ENCODE peak calls at places on chromosomes 1 and 21, in five cellular contexts. T, N, R, D and H are unnamed samples.
A peak's percentile ranks its signal among the peaks of the same experiment; 100 is the strongest.

GRCh38 chr1:158035976-158036583 is 42.6 kb downstream of the KIRREL1 start:
- DNase-seq in T (no peak), N (peak; percentile 75), R (peak; percentile 48), D (peak; percentile 72), H (peak; percentile 36)

GRCh38 chr1:27348861-27349783 is 7.3 kb downstream of the SYTL1 start:
- DNase-seq in T (peak; percentile 91), N (no peak), R (peak; percentile 82), D (peak; percentile 48), H (no peak)

GRCh38 chr21:33286600-33287456 is 20.7 kb downstream of the IL10RB start:
- DNase-seq in T (no peak), N (peak; percentile 33), R (peak; percentile 67), D (peak; percentile 84), H (no peak)

GRCh38 chr1:100440075-100440809 is 87.9 kb downstream of the CDC14A start:
- DNase-seq in T (no peak), N (no peak), R (peak; percentile 11), D (no peak), H (peak; percentile 85)

GRCh38 chr1:6547301-6547700 is 7.0 kb downstream of the NOL9 start:
- DNase-seq in T (no peak), N (no peak), R (no peak), D (no peak), H (no peak)

GRCh38 chr1:5938068-5938740 is 54.0 kb downstream of the NPHP4 start:
- DNase-seq in T (no peak), N (no peak), R (no peak), D (no peak), H (no peak)

GRCh38 chr1:32464716-32465540 is at the start of gene ZBTB8B:
- DNase-seq in T (peak; percentile 93), N (peak; percentile 22), R (peak; percentile 86), D (peak; percentile 51), H (no peak)

GRCh38 chr1:21899972-21900371 is 37.1 kb downstream of the HSPG2 start:
- DNase-seq in T (no peak), N (no peak), R (no peak), D (no peak), H (no peak)

GRCh38 chr1:230747886-230748800 is 955 bp downstream of the CAPN9 start:
- DNase-seq in T (no peak), N (no peak), R (no peak), D (no peak), H (no peak)

GRCh38 chr1:31587720-31588423 is 11.6 kb downstream of the TINAGL1 start:
- DNase-seq in T (no peak), N (no peak), R (peak; percentile 85), D (peak; percentile 66), H (peak; percentile 54)

GRCh38 chr21:36104306-36105300 is 30.3 kb upstream of the CBR3 start:
- DNase-seq in T (no peak), N (peak; percentile 56), R (peak; percentile 58), D (no peak), H (peak; percentile 35)

GRCh38 chr1:29802181-29803068 is 566.1 kb downstream of the PTPRU start:
- DNase-seq in T (no peak), N (no peak), R (no peak), D (no peak), H (no peak)

GRCh38 chr1:62068978-62069377 is 125.7 kb upstream of the L1TD1 start:
- DNase-seq in T (no peak), N (peak; percentile 10), R (no peak), D (no peak), H (no peak)

GRCh38 chr1:167656657-167657056 is 26.6 kb downstream of the RCSD1 start:
- DNase-seq in T (no peak), N (no peak), R (no peak), D (no peak), H (no peak)

GRCh38 chr1:167659876-167660275 is 29.8 kb downstream of the RCSD1 start:
- DNase-seq in T (no peak), N (no peak), R (no peak), D (no peak), H (no peak)

GRCh38 chr1:167658574-167659328 is 28.7 kb downstream of the RCSD1 start:
- DNase-seq in T (no peak), N (no peak), R (no peak), D (no peak), H (no peak)

GRCh38 chr1:167661527-167662436 is 31.8 kb downstream of the RCSD1 start:
- DNase-seq in T (no peak), N (no peak), R (no peak), D (peak; percentile 71), H (no peak)

DNA sequence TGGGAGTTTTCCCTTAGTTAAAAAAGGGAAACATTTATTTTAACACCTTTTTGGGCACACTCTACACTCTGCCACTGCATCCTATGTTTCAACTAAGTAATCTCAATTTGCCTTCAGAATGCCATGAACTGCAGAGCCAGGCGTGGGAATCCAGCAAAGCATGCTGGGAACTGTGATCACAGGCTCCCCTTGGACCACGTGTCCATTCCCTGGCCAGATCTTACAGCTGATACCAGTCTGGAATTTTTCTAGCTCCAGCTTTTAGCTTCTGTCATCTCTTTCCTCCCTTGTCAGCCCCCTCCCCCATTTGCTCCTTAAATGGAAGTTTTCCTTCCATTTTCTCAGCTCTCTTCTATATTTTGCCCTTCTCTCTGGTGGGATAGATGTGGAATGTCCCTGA is 29.4 kb downstream of the RCSD1 start:
- DNase-seq in T (no peak), N (no peak), R (no peak), D (peak; percentile 17), H (no peak)
- TF ChIP-seq POLR2A in T (no peak), N (no peak), R (no peak), D (no peak), H (no peak)

GRCh38 chr1:151128800-151129199 is 17.6 kb downstream of the SEMA6C start:
- DNase-seq in T (no peak), N (no peak), R (no peak), D (no peak), H (no peak)

GRCh38 chr1:151131832-151132675 is 14.4 kb downstream of the SEMA6C start:
- DNase-seq in T (peak; percentile 84), N (no peak), R (peak; percentile 26), D (no peak), H (no peak)

GRCh38 chr1:151132676-151133338 is 13.6 kb downstream of the SEMA6C start:
- DNase-seq in T (peak; percentile 86), N (no peak), R (peak; percentile 7), D (no peak), H (no peak)

GRCh38 chr1:151133339-151133761 is 13.1 kb downstream of the SEMA6C start:
- DNase-seq in T (no peak), N (no peak), R (no peak), D (no peak), H (no peak)

GRCh38 chr1:151130837-151131586 is 15.4 kb downstream of the SEMA6C start:
- DNase-seq in T (peak; percentile 90), N (peak; percentile 81), R (peak; percentile 76), D (no peak), H (peak; percentile 73)
- TF ChIP-seq POLR2A in T (no peak), N (no peak), R (no peak), D (no peak), H (no peak)

GRCh38 chr1:219903353-219903871 is 24.9 kb downstream of the SLC30A10 start:
- DNase-seq in T (no peak), N (no peak), R (no peak), D (no peak), H (no peak)
- TF ChIP-seq POLR2A in T (no peak), N (no peak), R (no peak), D (no peak), H (no peak)

GRCh38 chr1:234755449-234755863 is 145.5 kb upstream of the IRF2BP2 start:
- DNase-seq in T (no peak), N (peak; percentile 90), R (peak; percentile 82), D (no peak), H (peak; percentile 92)
- TF ChIP-seq POLR2A in T (no peak), N (no peak), R (no peak), D (no peak), H (peak; percentile 58)

GRCh38 chr1:45037456-45037855 is 25.4 kb downstream of the UROD start:
- DNase-seq in T (no peak), N (no peak), R (no peak), D (peak; percentile 9), H (peak; percentile 86)
- TF ChIP-seq POLR2A in T (no peak), N (no peak), R (no peak), D (no peak), H (no peak)

GRCh38 chr1:212368073-212368484 is 46.6 kb downstream of the PACC1 start:
- DNase-seq in T (no peak), N (peak; percentile 53), R (peak; percentile 71), D (peak; percentile 74), H (peak; percentile 89)

GRCh38 chr1:212364985-212365384 is 49.7 kb downstream of the PACC1 start:
- DNase-seq in T (no peak), N (no peak), R (no peak), D (no peak), H (no peak)

GRCh38 chr1:212367474-212368072 is 47.1 kb downstream of the PACC1 start:
- DNase-seq in T (no peak), N (no peak), R (no peak), D (no peak), H (no peak)

GRCh38 chr1:212366901-212367300 is 47.8 kb downstream of the PACC1 start:
- DNase-seq in T (no peak), N (no peak), R (no peak), D (no peak), H (no peak)
- TF ChIP-seq POLR2A in T (no peak), N (no peak), R (no peak), D (no peak), H (no peak)

GRCh38 chr1:161175771-161176453 is 1.4 kb downstream of the B4GALT3 start:
- DNase-seq in T (no peak), N (no peak), R (no peak), D (no peak), H (no peak)

GRCh38 chr1:161179698-161180097 is 2.4 kb upstream of the B4GALT3 start:
- DNase-seq in T (no peak), N (no peak), R (no peak), D (no peak), H (no peak)

GRCh38 chr1:161176468-161177111 is 717 bp downstream of the B4GALT3 start:
- DNase-seq in T (no peak), N (no peak), R (no peak), D (no peak), H (no peak)

GRCh38 chr1:161177936-161178244 is 583 bp upstream of the B4GALT3 start:
- DNase-seq in T (no peak), N (no peak), R (no peak), D (no peak), H (no peak)

GRCh38 chr1:161177112-161177935 is at the start of gene B4GALT3:
- DNase-seq in T (peak; percentile 100), N (peak; percentile 92), R (peak; percentile 92), D (peak; percentile 81), H (peak; percentile 90)
- TF ChIP-seq POLR2A in T (peak; percentile 54), N (peak; percentile 68), R (peak; percentile 87), D (peak; percentile 98), H (peak; percentile 94)